ENCODE peak calls at places on chromosomes 16 and 17, in five cellular contexts. X is neuronal stem cell, L is H1, F is mesenchymal stem cell, H is trophoblast cell. M is an unnamed sample.
A peak's percentile ranks its signal among the peaks of the same experiment; 100 is the strongest.

GRCh38 chr16:89737341-89738071 is 16.2 kb downstream of the ZNF276 start:
- DNase-seq in H (no peak), F (no peak), L (no peak), X (no peak), M (no peak)

GRCh38 chr16:74169687-74170522 is 126.7 kb upstream of the PSMD7 start:
- DNase-seq in L (no peak), H (no peak), F (peak; percentile 72), X (no peak), M (no peak)

GRCh38 chr17:79676796-79677195 is 53.9 kb upstream of the ENPP7 start:
- DNase-seq in L (no peak), H (no peak), F (no peak), X (no peak), M (no peak)

GRCh38 chr17:78168906-78169793 is 769 bp downstream of the SYNGR2 start:
- DNase-seq in F (peak; percentile 61), L (no peak), X (no peak), H (no peak), M (peak; percentile 88)

GRCh38 chr16:84055801-84056634 is 13.4 kb upstream of the SLC38A8 start:
- DNase-seq in X (no peak), F (no peak), L (no peak), H (no peak), M (no peak)

GRCh38 chr17:10836145-10836544 is 1.7 kb downstream of the PIRT start:
- DNase-seq in X (no peak), H (no peak), F (no peak), L (no peak), M (no peak)

GRCh38 chr16:2857451-2858244 is at the start of gene PRSS22:
- DNase-seq in H (peak; percentile 97), L (no peak), X (no peak), F (peak; percentile 27), M (peak; percentile 74)

GRCh38 chr17:50863221-50863843 is 2.8 kb downstream of the TOB1 start:
- DNase-seq in H (peak; percentile 10), X (no peak), L (no peak), F (peak; percentile 53), M (peak; percentile 75)

GRCh38 chr16:48687421-48688038 is 77.5 kb upstream of the N4BP1 start:
- DNase-seq in X (peak; percentile 70), H (peak; percentile 51), L (no peak), F (peak; percentile 75), M (peak; percentile 66)

GRCh38 chr16:34802848-34803599 is 1343.6 kb downstream of the TP53TG3F start:
- DNase-seq in L (no peak), F (no peak), X (no peak), H (no peak), M (no peak)

GRCh38 chr17:58330997-58331814 is 2.6 kb upstream of the TSPOAP1 start:
- DNase-seq in H (no peak), L (no peak), X (no peak), F (no peak), M (peak; percentile 42)

GRCh38 chr16:82880361-82880760 is 253.6 kb downstream of the CDH13 start:
- DNase-seq in L (no peak), X (no peak), H (no peak), F (no peak), M (no peak)

GRCh38 chr17:82587234-82588086 is 60.8 kb downstream of the WDR45B start:
- DNase-seq in X (no peak), H (no peak), L (no peak), F (no peak), M (no peak)

GRCh38 chr16:25066747-25067631 is 44.6 kb upstream of the LCMT1 start:
- DNase-seq in X (peak; percentile 80), H (peak; percentile 70), F (peak; percentile 77), L (peak; percentile 38), M (peak; percentile 92)

GRCh38 chr17:74514632-74515035 is 16.6 kb downstream of the CD300LB start:
- DNase-seq in L (no peak), X (no peak), H (no peak), F (no peak), M (no peak)

DNA sequence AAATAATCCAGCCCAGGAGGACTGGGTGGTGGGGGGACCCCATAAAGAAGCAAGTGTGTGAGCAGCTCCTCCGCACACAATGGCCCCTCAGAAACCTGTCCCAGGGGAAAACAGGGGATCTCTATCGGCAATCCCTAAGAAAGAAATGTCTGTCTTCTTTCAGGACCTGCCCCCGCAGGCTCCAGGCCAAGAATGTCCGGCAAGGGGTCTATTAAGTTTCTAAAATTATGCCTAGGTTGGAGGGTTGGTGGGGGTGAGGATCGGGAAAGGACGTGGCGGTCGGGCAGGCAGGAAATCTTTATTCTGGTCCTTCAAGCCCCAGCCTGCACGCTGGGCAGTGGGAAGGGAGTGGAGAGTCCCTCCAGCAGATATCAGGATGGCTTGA is 23.4 kb upstream of the LITAF start:
- DNase-seq in H (no peak), F (no peak), L (no peak), X (no peak), M (no peak)
- H2BK12ac ChIP-seq in H (no peak overlapping the region), F (no peak overlapping the region), L (peak overlapping the region; percentile 11), X (peak overlapping the region; percentile 8), M (no peak overlapping the region)

DNA sequence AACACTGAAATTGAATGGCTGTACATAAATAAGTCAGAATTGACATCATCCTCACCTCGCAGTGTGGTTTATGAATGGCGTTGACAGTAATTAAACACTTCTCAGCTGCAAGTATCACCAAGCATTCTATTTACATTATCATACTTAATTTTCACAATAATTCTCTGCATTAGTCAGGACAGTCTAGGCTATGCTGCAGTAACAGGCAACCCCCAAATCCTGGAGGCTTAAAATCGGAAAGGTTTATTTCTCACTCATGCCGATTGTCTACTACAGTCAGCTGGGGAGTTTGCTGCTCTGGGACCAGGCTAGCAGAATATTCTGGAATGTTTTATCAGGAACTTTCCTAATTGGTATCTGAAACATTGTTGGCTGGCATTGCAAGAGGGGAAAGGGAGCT is 493.2 kb upstream of the ERCC4 start:
- DNase-seq in H (no peak), X (no peak), F (no peak), L (no peak), M (no peak)
- H2BK12ac ChIP-seq in H (no peak overlapping the region), X (no peak overlapping the region), F (no peak overlapping the region), L (no peak overlapping the region), M (no peak overlapping the region)

GRCh38 chr16:12172343-12172742 is 195.8 kb downstream of the SNX29 start:
- DNase-seq in H (no peak), X (no peak), F (no peak), L (no peak), M (no peak)

GRCh38 chr16:12173121-12173520 is 196.6 kb downstream of the SNX29 start:
- DNase-seq in L (no peak), H (no peak), X (no peak), F (no peak), M (no peak)

GRCh38 chr16:12178251-12178990 is 201.9 kb downstream of the SNX29 start:
- DNase-seq in H (no peak), X (no peak), L (no peak), F (peak; percentile 78), M (no peak)

GRCh38 chr16:12177643-12178042 is 201.1 kb downstream of the SNX29 start:
- DNase-seq in H (no peak), X (no peak), L (no peak), F (no peak), M (no peak)

DNA sequence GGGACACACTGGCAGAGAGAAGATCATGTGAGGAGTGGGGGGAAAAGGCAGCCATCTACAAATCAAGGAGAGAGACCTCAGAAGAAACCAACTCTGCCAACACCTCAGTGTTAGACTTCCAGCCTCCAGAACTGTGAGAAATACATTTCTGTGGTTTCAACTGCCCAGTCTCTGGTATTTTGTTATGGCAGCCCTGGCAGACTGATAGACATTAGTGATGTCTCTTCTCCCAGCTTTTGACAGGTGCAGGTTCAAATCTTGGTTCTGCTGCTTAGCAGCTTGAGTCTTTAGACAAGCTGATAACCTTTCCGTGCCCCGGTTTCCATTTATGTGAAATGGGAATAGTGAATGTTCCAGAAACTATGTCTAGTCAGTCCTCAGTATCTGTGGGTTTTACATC is 199.5 kb downstream of the SNX29 start:
- DNase-seq in L (no peak), X (no peak), H (no peak), F (no peak), M (no peak)
- H2BK12ac ChIP-seq in L (no peak overlapping the region), X (no peak overlapping the region), H (no peak overlapping the region), F (no peak overlapping the region), M (no peak overlapping the region)

GRCh38 chr16:4329354-4329775 is 13.5 kb downstream of the GLIS2 start:
- DNase-seq in L (no peak), H (no peak), X (no peak), F (no peak), M (no peak)
- H2BK12ac ChIP-seq in L (peak overlapping the region; percentile 50), H (no peak overlapping the region), X (no peak overlapping the region), F (peak overlapping the region; percentile 69), M (no peak overlapping the region)

DNA sequence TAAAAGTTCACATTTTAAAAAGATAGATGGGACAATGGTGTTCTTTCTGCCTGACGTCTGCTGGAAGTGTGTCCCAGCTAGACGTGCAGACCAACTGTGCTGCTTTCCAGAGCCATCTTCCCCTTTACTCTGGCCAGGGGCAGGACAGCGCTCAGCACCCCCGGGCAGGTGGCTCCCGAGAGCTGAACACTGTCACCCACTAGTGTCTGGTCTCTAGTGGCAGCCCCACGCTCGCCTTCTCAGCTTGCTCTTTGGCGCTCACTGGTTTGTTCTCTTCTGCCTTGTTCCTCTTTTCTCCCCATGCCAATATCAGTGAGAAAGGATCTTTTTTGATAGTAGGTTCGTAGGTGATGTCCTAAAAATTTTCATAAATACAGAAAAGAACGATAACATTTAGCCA is 25.7 kb downstream of the ZC3H18 start:
- DNase-seq in H (no peak), X (no peak), L (no peak), F (no peak), M (no peak)
- H2BK12ac ChIP-seq in H (no peak overlapping the region), X (no peak overlapping the region), L (no peak overlapping the region), F (no peak overlapping the region), M (no peak overlapping the region)

GRCh38 chr17:19005442-19005773 is 844 bp upstream of the FAM83G start:
- DNase-seq in H (no peak), L (no peak), F (no peak), X (no peak), M (no peak)
- H2BK12ac ChIP-seq in H (peak overlapping the region; percentile 15), L (peak overlapping the region; percentile 84), F (peak overlapping the region; percentile 22), X (peak overlapping the region; percentile 68), M (no peak overlapping the region)

DNA sequence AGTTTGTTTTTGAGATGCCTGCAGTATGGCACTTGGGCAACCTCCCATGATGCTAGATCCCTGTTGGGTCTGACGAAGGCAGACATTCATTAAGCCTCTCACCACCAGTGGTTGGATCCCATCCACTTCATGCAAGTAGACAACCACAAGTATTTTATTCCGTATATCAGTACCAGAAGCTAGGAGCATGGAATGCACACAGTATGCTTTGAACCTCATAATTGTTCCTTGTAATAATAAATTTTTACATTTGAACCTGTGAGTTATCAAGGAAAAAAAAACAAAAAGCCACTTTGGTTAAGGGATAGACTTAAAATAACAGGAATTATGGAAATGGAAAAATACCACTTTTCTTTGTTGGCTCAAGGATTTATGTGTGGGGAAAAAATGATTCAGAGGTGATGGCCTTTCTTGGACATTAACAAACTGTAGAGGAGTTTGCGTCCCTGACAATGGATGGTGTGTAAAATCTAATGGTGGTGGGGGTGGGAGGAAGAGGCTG is 107.1 kb upstream of the KCNJ16 start:
- DNase-seq in X (no peak), F (peak; percentile 60), H (no peak), L (no peak), M (no peak)
- H2BK12ac ChIP-seq in X (no peak overlapping the region), F (no peak overlapping the region), H (no peak overlapping the region), L (no peak overlapping the region), M (no peak overlapping the region)

GRCh38 chr16:57997528-57998265 is 2.8 kb downstream of the ZNF319 start:
- DNase-seq in H (no peak), X (no peak), L (no peak), F (no peak), M (no peak)
- H2BK12ac ChIP-seq in H (no peak overlapping the region), X (no peak overlapping the region), L (no peak overlapping the region), F (no peak overlapping the region), M (no peak overlapping the region)

M was measured in H9.